ENCODE peak calls at places on chromosome 2, in six cellular contexts. Q, W, Y, U, M and A are unnamed samples.

GRCh38 chr2:168212167-168212566 is 35.2 kb downstream of the STK39 start:
- DNase-seq in Q (no peak), W (no peak), Y (no peak), U (no peak), M (no peak), A (no peak)

GRCh38 chr2:175926272-175926671 is 75.8 kb downstream of the LNPK start:
- DNase-seq in Q (no peak), W (no peak), Y (no peak), U (no peak), M (no peak), A (no peak)

GRCh38 chr2:171159326-171160118 is 1.2 kb downstream of the TLK1 start:
- DNase-seq in Q (peak; percentile 31), W (peak; percentile 29), Y (peak; percentile 48), U (peak; percentile 76), M (peak; percentile 33), A (peak; percentile 52)

GRCh38 chr2:217597681-217598080 is 405.1 kb downstream of the TNS1 start:
- DNase-seq in Q (no peak), W (no peak), Y (no peak), U (no peak), M (no peak), A (no peak)

GRCh38 chr2:165889158-165889557 is 64.4 kb downstream of the TTC21B start:
- DNase-seq in Q (no peak), W (no peak), Y (no peak), U (no peak), M (no peak), A (no peak)

GRCh38 chr2:28567076-28567471 is 71.2 kb downstream of the PLB1 start:
- DNase-seq in Q (peak; percentile 30), W (peak; percentile 30), Y (no peak), U (peak; percentile 61), M (no peak), A (peak; percentile 37)

GRCh38 chr2:46230115-46230571 is 67.1 kb upstream of the EPAS1 start:
- DNase-seq in Q (peak; percentile 35), W (no peak), Y (peak; percentile 66), U (no peak), M (no peak), A (no peak)

GRCh38 chr2:70948350-70949003 is 12.8 kb downstream of the ATP6V1B1 start:
- DNase-seq in Q (peak; percentile 79), W (peak; percentile 56), Y (peak; percentile 74), U (peak; percentile 88), M (peak; percentile 83), A (peak; percentile 79)

GRCh38 chr2:33673937-33674336 is 74.8 kb upstream of the FAM98A start:
- DNase-seq in Q (no peak), W (no peak), Y (no peak), U (no peak), M (no peak), A (no peak)

GRCh38 chr2:137964066-137964858 is at the start of gene HNMT:
- DNase-seq in Q (peak; percentile 7), W (peak; percentile 46), Y (peak; percentile 43), U (peak; percentile 61), M (peak; percentile 58), A (no peak)

GRCh38 chr2:67895171-67895941 is 167.4 kb downstream of the C1D start:
- DNase-seq in Q (no peak), W (no peak), Y (peak; percentile 33), U (no peak), M (no peak), A (no peak)

GRCh38 chr2:172783091-172783898 is 47.6 kb downstream of the RAPGEF4 start:
- DNase-seq in Q (no peak), W (peak; percentile 82), Y (no peak), U (no peak), M (no peak), A (no peak)

GRCh38 chr2:181812106-181812745 is 79.3 kb upstream of the ITPRID2 start:
- DNase-seq in Q (no peak), W (no peak), Y (no peak), U (no peak), M (no peak), A (no peak)

GRCh38 chr2:117718048-117718447 is 96.4 kb upstream of the DDX18 start:
- DNase-seq in Q (no peak), W (no peak), Y (no peak), U (no peak), M (no peak), A (no peak)

GRCh38 chr2:110677080-110677479 is 783 bp downstream of the BUB1 start:
- DNase-seq in Q (no peak), W (no peak), Y (no peak), U (no peak), M (no peak), A (no peak)

GRCh38 chr2:85998071-85998991 is 107.4 kb downstream of the POLR1A start:
- DNase-seq in Q (no peak), W (no peak), Y (peak; percentile 60), U (peak; percentile 76), M (no peak), A (peak; percentile 53)

GRCh38 chr2:191899442-191899841 is 52.6 kb upstream of the CAVIN2 start:
- DNase-seq in Q (no peak), W (no peak), Y (no peak), U (no peak), M (no peak), A (peak; percentile 47)

GRCh38 chr2:59761966-59762365 is 791.5 kb downstream of the BCL11A start:
- DNase-seq in Q (no peak), W (no peak), Y (no peak), U (no peak), M (no peak), A (no peak)
- TF ChIP-seq CTCF in Q (no peak), W (no peak), Y (no peak), U (no peak), M (no peak), A (no peak)

GRCh38 chr2:234495076-234495800 is 1.6 kb downstream of the ARL4C start:
- DNase-seq in Q (no peak), W (no peak), Y (no peak), U (peak; percentile 62), M (no peak), A (no peak)

GRCh38 chr2:234494361-234495075 is 2.4 kb downstream of the ARL4C start:
- DNase-seq in Q (peak; percentile 49), W (peak; percentile 40), Y (no peak), U (peak; percentile 46), M (peak; percentile 37), A (no peak)

GRCh38 chr2:234496835-234497591 is at the start of gene ARL4C:
- DNase-seq in Q (no peak), W (peak; percentile 74), Y (peak; percentile 78), U (peak; percentile 80), M (peak; percentile 71), A (peak; percentile 67)

GRCh38 chr2:234496442-234496834 is 443 bp downstream of the ARL4C start:
- DNase-seq in Q (no peak), W (peak; percentile 52), Y (no peak), U (no peak), M (peak; percentile 29), A (peak; percentile 20)

DNA sequence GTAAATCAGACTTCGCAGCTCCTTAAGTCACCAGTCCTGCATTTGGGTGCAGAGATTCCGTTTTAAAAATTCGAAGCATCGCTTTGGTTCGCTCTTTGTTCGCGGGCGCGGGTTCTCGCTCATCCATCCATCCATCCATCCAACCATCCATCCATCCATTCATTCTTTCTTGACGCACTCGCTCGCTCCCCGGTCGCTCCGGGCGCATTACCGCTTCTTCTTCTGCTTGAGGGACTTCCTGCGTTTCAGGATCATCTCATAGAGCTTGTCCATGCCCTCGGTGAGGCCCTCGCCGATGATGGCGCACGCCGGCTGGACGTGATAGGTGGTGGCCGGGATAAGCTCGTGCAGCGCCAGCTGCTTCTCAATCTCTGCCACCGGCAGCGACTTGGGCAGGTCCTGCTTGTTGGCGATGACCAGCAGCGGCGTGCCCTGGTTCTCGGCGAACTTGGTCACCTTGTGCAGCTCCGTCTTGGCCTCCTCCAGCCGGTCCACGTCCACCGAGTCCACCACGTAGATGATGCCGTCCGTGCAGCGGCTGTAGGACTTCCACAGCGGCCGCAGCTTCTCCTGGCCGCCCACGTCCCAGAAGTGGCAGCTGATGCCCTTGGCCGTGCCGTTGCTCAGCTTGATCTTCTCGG is 960 bp downstream of the ARL4C start:
- DNase-seq in Q (no peak), W (peak; percentile 37), Y (no peak), U (no peak), M (peak; percentile 39), A (no peak)
- H3K27ac ChIP-seq in Q (peak overlapping the region; percentile 99), W (peak overlapping the region; percentile 92), Y (no peak overlapping the region), U (peak overlapping the region; percentile 78), M (peak overlapping the region; percentile 89), A (peak overlapping the region; percentile 62)

GRCh38 chr2:239328306-239329191 is 72.3 kb downstream of the HDAC4 start:
- DNase-seq in Q (no peak), W (no peak), Y (peak; percentile 92), U (peak; percentile 97), M (peak; percentile 74), A (peak; percentile 87)
- TF ChIP-seq POLR2A in Q (no peak), W (no peak), Y (no peak), U (peak; percentile 55), M (no peak), A (peak; percentile 12)

GRCh38 chr2:180240774-180241173 is 233.7 kb upstream of the CWC22 start:
- DNase-seq in Q (no peak), W (no peak), Y (no peak), U (no peak), M (no peak), A (no peak)
- TF ChIP-seq CTCF in Q (peak; percentile 30), W (no peak), Y (no peak), U (no peak), M (peak; percentile 13), A (no peak)

GRCh38 chr2:173982182-173982714 is 17.1 kb upstream of the SP3 start:
- DNase-seq in Q (no peak), W (no peak), Y (no peak), U (no peak), M (no peak), A (no peak)

GRCh38 chr2:173983414-173983871 is 18.3 kb upstream of the SP3 start:
- DNase-seq in Q (no peak), W (peak; percentile 69), Y (no peak), U (no peak), M (no peak), A (no peak)

GRCh38 chr2:173979721-173980351 is 14.7 kb upstream of the SP3 start:
- DNase-seq in Q (no peak), W (no peak), Y (no peak), U (no peak), M (no peak), A (peak; percentile 51)

GRCh38 chr2:173982918-173983317 is 17.7 kb upstream of the SP3 start:
- DNase-seq in Q (no peak), W (peak; percentile 79), Y (peak; percentile 61), U (no peak), M (no peak), A (peak; percentile 59)

GRCh38 chr2:173981520-173981919 is 16.3 kb upstream of the SP3 start:
- DNase-seq in Q (no peak), W (no peak), Y (no peak), U (no peak), M (no peak), A (no peak)
- H3K27ac ChIP-seq in Q (no peak overlapping the region), W (peak overlapping the region; percentile 83), Y (no peak overlapping the region), U (no peak overlapping the region), M (no peak overlapping the region), A (no peak overlapping the region)

DNA sequence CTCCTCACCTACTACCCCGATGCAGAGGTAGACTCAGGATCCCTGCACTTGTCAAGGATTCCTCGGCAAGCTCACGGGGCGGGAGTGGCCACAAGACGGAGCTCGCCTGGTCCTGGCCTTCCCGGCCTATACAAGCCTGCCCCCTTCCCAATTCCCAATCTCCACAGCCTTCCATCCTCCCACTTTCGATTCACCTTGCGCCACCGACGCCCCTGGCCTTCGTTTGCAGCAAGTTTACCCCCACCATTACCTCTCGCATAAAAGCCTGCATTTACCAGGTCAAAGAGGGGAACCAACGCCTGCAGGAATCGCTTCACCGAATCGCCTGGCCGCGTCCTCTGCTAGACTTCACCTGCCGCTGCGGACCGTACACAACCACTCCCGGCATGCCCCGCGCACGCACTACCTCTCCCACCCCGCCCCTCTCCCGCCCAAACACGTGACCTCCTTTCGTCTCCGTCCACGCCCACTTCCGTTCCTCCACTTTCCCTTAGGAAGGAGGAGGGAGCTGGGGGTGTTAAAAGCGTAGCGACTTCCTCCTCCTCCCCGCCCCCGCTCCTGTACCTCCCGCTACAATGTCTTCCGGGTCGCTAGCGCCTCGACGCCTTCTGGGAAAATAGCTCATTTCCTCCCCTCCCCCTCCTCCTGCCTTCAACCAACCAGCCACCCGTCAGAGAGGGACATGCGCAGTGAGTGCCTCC is at the start of gene ORC4:
- DNase-seq in Q (peak; percentile 83), W (peak; percentile 99), Y (peak; percentile 99), U (peak; percentile 100), M (peak; percentile 99), A (peak; percentile 97)
- TF ChIP-seq POLR2A in Q (peak; percentile 93), W (no peak), Y (no peak), U (peak; percentile 66), M (no peak), A (peak; percentile 49)